ENCODE peak calls at places on chromosomes 6 and 20, in five cellular contexts. D is H9, P is hepatocyte, I is HepG2, B is OCI-LY7. O is an unnamed sample.
A peak's percentile ranks its signal among the peaks of the same experiment; 100 is the strongest.

GRCh38 chr20:61688411-61688810 is 377.3 kb downstream of the TAF4 start:
- DNase-seq in B (no peak), D (no peak), I (no peak), P (no peak), O (no peak)

GRCh38 chr6:41571066-41571780 is 25.0 kb downstream of the FOXP4 start:
- DNase-seq in B (no peak), I (no peak), P (no peak), D (no peak), O (no peak)

GRCh38 chr6:26180346-26180745 is 93.1 kb downstream of the HFE start:
- DNase-seq in D (no peak), B (no peak), I (no peak), P (no peak), O (no peak)

GRCh38 chr6:64186562-64186961 is 551.0 kb downstream of the PHF3 start:
- DNase-seq in B (no peak), I (no peak), P (no peak), D (no peak), O (no peak)

GRCh38 chr6:106684011-106684410 is 54.6 kb downstream of the QRSL1 start:
- DNase-seq in D (no peak), B (no peak), I (no peak), P (no peak), O (no peak)

GRCh38 chr6:195861-196360 is 96.4 kb upstream of the DUSP22 start:
- DNase-seq in I (no peak), P (peak; percentile 36), B (no peak), D (no peak), O (no peak)

GRCh38 chr20:57663681-57664451 is 43.6 kb upstream of the ZBP1 start:
- DNase-seq in D (no peak), B (no peak), I (no peak), P (no peak), O (no peak)

GRCh38 chr6:143279385-143279784 is 171.1 kb downstream of the ADAT2 start:
- DNase-seq in P (peak; percentile 47), D (peak; percentile 49), I (peak; percentile 34), B (peak; percentile 3), O (peak; percentile 25)

GRCh38 chr20:41726727-41727126 is 108.5 kb upstream of the CHD6 start:
- DNase-seq in P (no peak), I (no peak), B (no peak), D (no peak), O (no peak)

GRCh38 chr6:34459899-34460593 is 5.8 kb upstream of the PACSIN1 start:
- DNase-seq in I (peak; percentile 59), D (peak; percentile 67), B (peak; percentile 81), P (peak; percentile 75), O (peak; percentile 77)

GRCh38 chr6:46888031-46888430 is 33.7 kb downstream of the ADGRF5 start:
- DNase-seq in B (no peak), D (no peak), P (no peak), I (no peak), O (no peak)

GRCh38 chr6:10690651-10691445 is 3.6 kb downstream of the C6orf52 start:
- DNase-seq in I (no peak), B (no peak), D (no peak), P (peak; percentile 11), O (peak; percentile 60)

GRCh38 chr6:32664827-32665362 is 1.6 kb downstream of the HLA-DQB1 start:
- DNase-seq in P (no peak), D (peak; percentile 43), I (no peak), B (no peak), O (peak; percentile 10)

GRCh38 chr6:23003671-23004598 is 434.6 kb downstream of the HDGFL1 start:
- DNase-seq in P (peak; percentile 77), B (no peak), I (no peak), D (no peak), O (no peak)

GRCh38 chr20:24097506-24098245 is 109.1 kb upstream of the GGTLC1 start:
- DNase-seq in I (no peak), D (no peak), B (no peak), P (no peak), O (no peak)

GRCh38 chr6:36839819-36840379 is 655 bp upstream of the CPNE5 start:
- DNase-seq in B (peak; percentile 11), D (no peak), P (peak; percentile 65), I (no peak), O (peak; percentile 77)

GRCh38 chr20:43963872-43964791 is 49.5 kb downstream of the TOX2 start:
- DNase-seq in D (no peak), I (no peak), P (no peak), B (no peak), O (no peak)

GRCh38 chr6:165876568-165876967 is 213.5 kb upstream of the PDE10A start:
- DNase-seq in B (no peak), P (no peak), D (no peak), I (no peak), O (no peak)

GRCh38 chr6:139821669-139822223 is 447.3 kb upstream of the CITED2 start:
- DNase-seq in P (no peak), D (no peak), B (no peak), I (no peak), O (no peak)

DNA sequence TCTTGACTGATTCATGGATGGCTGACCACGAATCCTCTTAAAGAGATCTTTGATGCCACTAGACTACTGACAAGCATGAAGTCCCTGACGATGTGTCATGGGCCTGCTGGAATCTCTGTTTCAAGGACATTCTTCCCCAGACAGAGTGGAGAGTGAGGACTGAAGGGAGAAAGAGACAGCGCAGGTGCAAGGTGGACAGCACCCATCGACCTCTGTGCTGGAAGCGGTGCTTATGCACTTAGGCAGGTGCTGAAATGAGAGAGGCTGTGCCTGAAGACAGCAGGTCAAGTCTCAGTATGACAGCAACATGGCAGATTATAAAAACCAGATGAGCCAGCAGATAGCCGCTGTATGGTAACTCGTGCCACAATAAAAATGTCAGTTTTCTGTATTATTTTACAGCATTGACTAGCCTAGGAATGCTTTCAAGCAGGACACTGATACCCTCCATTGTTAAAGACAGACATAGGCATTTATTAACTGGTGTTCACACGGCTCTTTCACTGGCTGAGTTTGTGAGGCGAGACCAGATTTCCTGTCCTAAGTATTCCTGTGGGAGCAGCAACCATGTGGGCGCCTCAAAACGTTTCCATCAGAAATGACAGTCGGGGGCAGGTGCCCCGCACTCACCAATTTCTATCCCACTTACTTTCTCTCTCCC is 47.5 kb downstream of the FOXC1 start:
- DNase-seq in B (no peak), D (no peak), P (no peak), I (no peak), O (no peak)
- H3K27ac ChIP-seq in B (no peak overlapping the region), D (no peak overlapping the region), P (no peak overlapping the region), I (no peak overlapping the region), O (no peak overlapping the region)

DNA sequence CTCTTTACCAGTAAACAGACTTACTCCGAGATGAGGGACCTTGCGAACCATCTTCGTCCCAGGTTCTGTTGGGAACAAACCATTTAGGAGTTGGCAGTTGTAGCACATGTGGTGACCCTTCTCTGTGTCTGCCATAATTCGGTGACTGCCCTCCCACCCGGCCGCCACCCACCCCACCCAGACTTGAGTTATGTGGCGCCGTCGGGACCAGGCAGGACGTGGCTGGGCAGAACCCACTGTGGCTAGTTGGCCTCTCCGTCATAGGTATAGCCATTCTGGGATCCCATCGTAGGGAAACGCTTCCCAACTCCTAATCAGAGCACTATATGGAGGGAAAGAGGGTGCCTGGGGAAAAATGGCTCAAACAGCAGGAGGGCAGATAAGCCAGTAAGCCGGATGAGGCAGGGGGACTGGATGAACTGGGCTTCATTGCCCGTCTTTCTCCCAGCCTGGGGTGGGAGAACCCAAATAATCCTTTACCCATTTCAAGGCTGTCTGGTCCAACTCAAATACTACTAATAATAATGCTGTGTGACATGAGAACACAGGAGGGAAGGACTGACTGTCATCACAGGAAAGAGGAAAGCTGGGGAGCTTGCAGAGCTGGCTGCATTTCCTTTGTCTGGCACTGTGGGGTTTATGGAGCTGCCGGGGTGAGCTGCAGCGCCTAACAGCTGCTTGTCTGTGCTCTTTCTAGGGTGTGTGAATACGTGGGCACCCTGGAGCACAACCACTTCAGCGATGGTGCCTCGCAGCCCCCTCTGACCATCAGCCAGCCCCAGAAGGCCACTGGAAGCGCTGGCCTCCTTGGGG is 73.0 kb upstream of the PBOV1 start:
- DNase-seq in I (no peak), D (no peak), B (no peak), P (no peak), O (peak; percentile 41)
- H2AFZ ChIP-seq in I (no peak overlapping the region), D (no peak overlapping the region), B (no peak overlapping the region), P (no peak overlapping the region), O (peak overlapping the region; percentile 63)

DNA sequence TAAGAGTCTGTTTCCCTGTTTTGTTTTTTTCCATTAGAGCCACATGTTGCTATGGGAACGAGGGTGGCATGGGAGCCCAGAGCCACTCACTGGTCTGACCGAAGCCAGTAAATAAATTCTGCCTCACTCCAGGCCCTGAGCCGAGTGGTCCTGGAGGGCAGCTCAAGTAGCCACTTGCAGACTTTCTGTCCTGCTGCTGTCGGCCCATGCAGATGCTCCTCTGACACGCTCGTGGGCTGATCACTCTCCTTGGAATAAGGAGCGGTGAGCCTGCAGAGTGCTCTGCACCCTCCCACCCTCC is 365.2 kb downstream of the ZFAND3 start:
- DNase-seq in P (no peak), I (no peak), D (no peak), B (no peak), O (no peak)
- H3K27ac ChIP-seq in P (no peak overlapping the region), I (no peak overlapping the region), D (no peak overlapping the region), B (no peak overlapping the region), O (no peak overlapping the region)

DNA sequence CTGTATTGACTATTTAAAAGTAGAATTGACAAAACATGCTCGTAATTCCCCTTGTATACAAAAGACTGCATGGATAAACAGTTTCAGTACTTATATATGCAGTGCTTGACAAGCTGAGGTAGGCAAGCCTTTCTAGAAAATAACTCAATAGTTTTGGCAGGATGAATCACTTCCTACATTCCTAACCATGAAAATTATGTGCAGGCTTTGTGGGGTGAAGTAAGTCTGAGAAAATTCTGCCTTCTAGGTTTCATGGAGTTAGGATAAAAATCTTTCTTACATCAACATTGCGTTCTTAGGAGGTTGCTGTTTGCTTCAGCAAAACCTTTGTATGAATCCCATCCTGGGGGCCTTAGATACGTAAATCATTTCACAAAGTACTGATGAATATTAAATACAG is 801.4 kb upstream of the EYS start:
- DNase-seq in B (no peak), I (no peak), D (no peak), P (no peak), O (no peak)
- H2AFZ ChIP-seq in B (no peak overlapping the region), I (no peak overlapping the region), D (no peak overlapping the region), P (no peak overlapping the region), O (no peak overlapping the region)

GRCh38 chr6:7559196-7559595 is 17.7 kb downstream of the DSP start:
- DNase-seq in P (no peak), I (no peak), D (no peak), B (no peak), O (no peak)
- H3K27ac ChIP-seq in P (peak overlapping the region; percentile 80), I (peak overlapping the region; percentile 78), D (no peak overlapping the region), B (no peak overlapping the region), O (no peak overlapping the region)

GRCh38 chr6:148805767-148806166 is 58.9 kb downstream of the UST start:
- DNase-seq in I (no peak), D (no peak), B (no peak), P (peak; percentile 17), O (no peak)
- H2AFZ ChIP-seq in I (no peak overlapping the region), D (no peak overlapping the region), B (no peak overlapping the region), P (no peak overlapping the region), O (no peak overlapping the region)

GRCh38 chr6:12956991-12957320 is 240.4 kb downstream of the PHACTR1 start:
- DNase-seq in I (no peak), B (no peak), D (no peak), P (no peak), O (peak; percentile 8)

GRCh38 chr6:12958052-12958706 is 241.6 kb downstream of the PHACTR1 start:
- DNase-seq in I (no peak), B (no peak), D (no peak), P (peak; percentile 6), O (no peak)

GRCh38 chr6:12955996-12956395 is 239.4 kb downstream of the PHACTR1 start:
- DNase-seq in D (no peak), I (no peak), P (no peak), B (no peak), O (no peak)

GRCh38 chr6:12961761-12962160 is 245.2 kb downstream of the PHACTR1 start:
- DNase-seq in B (no peak), D (no peak), P (no peak), I (no peak), O (no peak)

GRCh38 chr6:12957321-12958051 is 240.9 kb downstream of the PHACTR1 start:
- DNase-seq in B (no peak), P (peak; percentile 69), I (no peak), D (peak; percentile 52), O (peak; percentile 41)
- H3K27ac ChIP-seq in B (no peak overlapping the region), P (peak overlapping the region; percentile 57), I (no peak overlapping the region), D (no peak overlapping the region), O (no peak overlapping the region)

O was measured in neural progenitor cell.